ENCODE peak calls at places on chromosomes 1 and 21, in seven cellular contexts. B, P, O, Y, Z, L and Q are unnamed samples.

GRCh38 chr1:100382657-100383056 is 30.4 kb downstream of the CDC14A start:
- DNase-seq in B (no peak), P (no peak), O (no peak), Y (no peak), Z (no peak), L (no peak), Q (no peak)

GRCh38 chr1:222739465-222739864 is 2.5 kb downstream of the FAM177B start:
- DNase-seq in B (no peak), P (no peak), O (no peak), Y (no peak), Z (no peak), L (no peak), Q (no peak)

GRCh38 chr1:235011064-235011598 is 117.5 kb downstream of the TOMM20 start:
- DNase-seq in B (no peak), P (no peak), O (no peak), Y (peak), Z (no peak), L (no peak), Q (no peak)

GRCh38 chr21:45972716-45973474 is 8.7 kb upstream of the COL6A1 start:
- DNase-seq in B (no peak), P (peak), O (peak), Y (no peak), Z (peak), L (no peak), Q (peak)

GRCh38 chr1:230371923-230372703 is 54.0 kb downstream of the PGBD5 start:
- DNase-seq in B (no peak), P (no peak), O (no peak), Y (no peak), Z (no peak), L (no peak), Q (no peak)

GRCh38 chr1:184825571-184825970 is 70.9 kb upstream of the EDEM3 start:
- DNase-seq in B (no peak), P (no peak), O (no peak), Y (no peak), Z (no peak), L (no peak), Q (no peak)

GRCh38 chr1:153827168-153827964 is 52.2 kb downstream of the SLC27A3 start:
- DNase-seq in B (no peak), P (no peak), O (peak), Y (no peak), Z (no peak), L (no peak), Q (no peak)

GRCh38 chr1:108057536-108057935 is 92.6 kb upstream of the VAV3 start:
- DNase-seq in B (no peak), P (peak), O (peak), Y (no peak), Z (no peak), L (no peak), Q (peak)

GRCh38 chr1:56073206-56073605 is 506.2 kb downstream of the PLPP3 start:
- DNase-seq in B (no peak), P (no peak), O (no peak), Y (no peak), Z (no peak), L (no peak), Q (no peak)

GRCh38 chr1:43598622-43599021 is 51.3 kb upstream of the KDM4A start:
- DNase-seq in B (no peak), P (no peak), O (no peak), Y (no peak), Z (no peak), L (no peak), Q (no peak)

GRCh38 chr1:93199150-93199549 is 18.6 kb downstream of the CCDC18 start:
- DNase-seq in B (no peak), P (no peak), O (no peak), Y (no peak), Z (no peak), L (no peak), Q (no peak)

GRCh38 chr1:22210636-22211035 is 67.7 kb upstream of the WNT4 start:
- DNase-seq in B (no peak), P (no peak), O (no peak), Y (no peak), Z (no peak), L (no peak), Q (no peak)

GRCh38 chr1:145877923-145878486 is 7.7 kb downstream of the ANKRD35 start:
- DNase-seq in B (peak), P (no peak), O (no peak), Y (no peak), Z (no peak), L (no peak), Q (peak)

GRCh38 chr1:197178998-197179397 is 32.5 kb upstream of the ASPM start:
- DNase-seq in B (peak), P (no peak), O (no peak), Y (no peak), Z (no peak), L (no peak), Q (no peak)

GRCh38 chr1:32180186-32181060 is 948 bp downstream of the TXLNA start:
- DNase-seq in B (peak), P (peak), O (peak), Y (peak), Z (peak), L (no peak), Q (peak)

GRCh38 chr1:176049582-176049981 is 157.5 kb downstream of the COP1 start:
- DNase-seq in B (no peak), P (no peak), O (no peak), Y (no peak), Z (peak), L (no peak), Q (no peak)

GRCh38 chr1:176617881-176618280 is 154.9 kb downstream of the PAPPA2 start:
- DNase-seq in B (no peak), P (no peak), O (peak), Y (no peak), Z (no peak), L (no peak), Q (no peak)

GRCh38 chr1:17795081-17795809 is 40.1 kb downstream of the ACTL8 start:
- DNase-seq in B (no peak), P (no peak), O (no peak), Y (peak), Z (no peak), L (no peak), Q (peak)
- TF ChIP-seq EZH2phosphoT487 in B (no peak), P (no peak), O (no peak), Y (no peak), Z (no peak), L (no peak), Q (no peak)

GRCh38 chr1:227883641-227884301 is 64.0 kb downstream of the WNT9A start:
- DNase-seq in B (no peak), P (no peak), O (no peak), Y (no peak), Z (no peak), L (no peak), Q (no peak)
- TF ChIP-seq EZH2phosphoT487 in B (no peak), P (no peak), O (no peak), Y (no peak), Z (no peak), L (no peak), Q (no peak)

DNA sequence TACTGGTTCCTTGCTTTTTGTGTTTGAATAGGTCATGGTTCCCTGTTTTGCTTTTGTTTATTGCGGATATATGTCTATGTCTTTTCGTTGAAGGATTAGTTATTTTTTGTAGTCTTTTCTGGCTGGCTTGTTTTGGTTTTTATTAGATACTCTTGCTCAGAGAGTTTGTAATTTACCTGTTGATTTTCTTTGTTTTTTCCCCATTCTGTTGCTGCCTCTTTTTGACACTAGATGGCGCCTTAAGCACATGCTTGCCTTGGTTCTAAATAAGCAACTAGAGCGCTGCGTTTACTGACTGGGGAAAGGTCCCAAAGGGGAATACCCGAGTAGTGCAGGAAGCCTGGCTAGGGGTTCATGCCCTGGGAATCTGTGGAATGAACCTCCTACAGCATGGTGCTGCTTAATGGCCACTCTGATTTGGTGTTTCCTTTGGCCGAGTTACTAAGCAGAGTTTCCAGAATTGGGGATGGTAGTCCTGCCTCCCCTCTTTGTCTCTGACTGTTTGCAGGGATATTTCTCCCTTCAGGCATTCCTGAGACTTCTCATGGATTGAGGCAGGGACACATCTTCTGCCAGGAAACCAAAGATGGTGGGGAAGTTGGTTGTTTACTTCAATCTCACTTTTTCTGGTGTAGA is 143.2 kb downstream of the PTPRU start:
- DNase-seq in B (peak), P (peak), O (peak), Y (peak), Z (peak), L (peak), Q (no peak)
- TF ChIP-seq EZH2phosphoT487 in B (no peak), P (no peak), O (no peak), Y (no peak), Z (no peak), L (no peak), Q (no peak)

GRCh38 chr1:1613509-1614082 is 1.7 kb upstream of the MIB2 start:
- DNase-seq in B (no peak), P (no peak), O (no peak), Y (no peak), Z (no peak), L (no peak), Q (no peak)

GRCh38 chr1:1615256-1616044 is at the start of gene MIB2:
- DNase-seq in B (peak), P (peak), O (peak), Y (peak), Z (peak), L (peak), Q (peak)

GRCh38 chr1:1614954-1615255 is 395 bp upstream of the MIB2 start:
- DNase-seq in B (no peak), P (no peak), O (no peak), Y (no peak), Z (no peak), L (no peak), Q (no peak)

GRCh38 chr1:1616045-1616821 is 933 bp downstream of the MIB2 start:
- DNase-seq in B (peak), P (peak), O (no peak), Y (no peak), Z (peak), L (no peak), Q (peak)

GRCh38 chr1:1614204-1614953 is 921 bp upstream of the MIB2 start:
- DNase-seq in B (peak), P (no peak), O (no peak), Y (no peak), Z (no peak), L (no peak), Q (peak)
- TF ChIP-seq EZH2phosphoT487 in B (no peak), P (no peak), O (no peak), Y (no peak), Z (no peak), L (no peak), Q (no peak)

GRCh38 chr1:26923711-26924110 is 2.2 kb downstream of the NUDC start:
- DNase-seq in B (peak), P (no peak), O (no peak), Y (no peak), Z (no peak), L (no peak), Q (no peak)
- TF ChIP-seq EZH2phosphoT487 in B (no peak), P (no peak), O (no peak), Y (no peak), Z (no peak), L (no peak), Q (no peak)

GRCh38 chr1:47630346-47630745 is 192.5 kb downstream of the FOXD2 start:
- DNase-seq in B (no peak), P (no peak), O (no peak), Y (no peak), Z (no peak), L (no peak), Q (no peak)

GRCh38 chr1:47627471-47628370 is 189.9 kb downstream of the FOXD2 start:
- DNase-seq in B (no peak), P (no peak), O (no peak), Y (no peak), Z (peak), L (no peak), Q (no peak)

GRCh38 chr1:47629201-47629600 is 191.4 kb downstream of the FOXD2 start:
- DNase-seq in B (no peak), P (no peak), O (no peak), Y (no peak), Z (no peak), L (no peak), Q (no peak)

GRCh38 chr1:47624531-47624930 is 186.7 kb downstream of the FOXD2 start:
- DNase-seq in B (peak), P (peak), O (peak), Y (peak), Z (no peak), L (peak), Q (peak)

DNA sequence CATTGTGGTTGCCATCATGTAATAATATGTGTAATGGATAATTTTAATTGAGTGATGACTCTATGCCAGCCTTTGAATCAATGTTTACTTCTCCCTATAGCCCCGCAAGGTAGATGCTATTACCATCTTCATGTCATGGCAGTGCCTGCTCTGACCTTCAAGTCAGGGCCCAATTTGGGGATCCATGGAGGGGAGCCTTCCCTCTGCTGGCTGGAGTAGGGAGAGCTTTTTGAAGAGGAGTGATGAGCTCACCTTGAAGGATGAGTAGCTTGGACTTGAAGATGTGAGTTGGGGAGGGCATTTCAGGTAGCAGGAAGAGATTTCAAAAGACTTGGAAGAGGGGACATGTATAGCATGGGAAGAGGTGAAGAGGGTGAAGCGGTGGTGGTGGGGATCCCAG is 189.2 kb downstream of the FOXD2 start:
- DNase-seq in B (no peak), P (peak), O (peak), Y (no peak), Z (no peak), L (no peak), Q (no peak)
- TF ChIP-seq EZH2phosphoT487 in B (no peak), P (no peak), O (no peak), Y (no peak), Z (no peak), L (no peak), Q (no peak)

DNA sequence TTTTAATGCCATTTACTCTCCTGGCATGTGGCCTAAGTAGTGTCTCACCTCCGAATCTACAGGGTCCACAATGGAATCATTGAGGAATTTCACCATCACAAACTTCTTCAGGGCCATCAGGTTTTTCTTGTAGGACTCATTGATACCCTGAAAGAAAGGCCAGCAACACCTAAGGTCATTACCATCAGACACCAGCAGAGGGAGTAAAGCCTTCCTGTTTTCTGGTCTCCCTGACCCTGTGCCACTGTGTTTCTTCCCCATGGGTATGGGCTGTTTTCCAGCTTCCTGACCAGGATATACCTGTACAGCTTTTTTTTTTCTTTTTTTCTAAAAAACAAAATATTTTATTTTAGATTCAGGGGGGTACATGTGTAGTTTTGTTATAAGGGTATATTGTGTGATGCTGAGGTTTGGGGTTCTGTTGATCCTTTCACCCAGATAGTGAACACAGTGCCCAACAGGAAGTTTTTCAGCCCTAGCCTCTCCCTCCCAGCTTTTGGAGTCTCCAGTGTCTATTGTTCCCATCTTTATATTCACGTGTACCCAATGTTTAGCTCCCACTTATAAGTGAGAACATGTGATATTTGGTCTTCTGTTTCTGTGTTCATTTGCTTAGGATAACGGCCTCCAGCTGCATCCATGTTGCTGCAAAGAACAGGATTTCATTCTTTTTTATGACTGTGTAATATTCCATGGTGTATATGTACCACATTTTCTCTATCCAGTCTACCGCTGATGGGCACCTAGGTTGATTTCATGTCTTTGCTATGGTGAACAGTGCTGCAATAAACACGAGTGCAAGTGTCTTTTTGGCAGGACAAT is 18.3 kb downstream of the PPT1 start:
- DNase-seq in B (peak), P (peak), O (peak), Y (peak), Z (peak), L (peak), Q (peak)
- TF ChIP-seq EZH2phosphoT487 in B (no peak), P (no peak), O (no peak), Y (no peak), Z (no peak), L (no peak), Q (no peak)

DNA sequence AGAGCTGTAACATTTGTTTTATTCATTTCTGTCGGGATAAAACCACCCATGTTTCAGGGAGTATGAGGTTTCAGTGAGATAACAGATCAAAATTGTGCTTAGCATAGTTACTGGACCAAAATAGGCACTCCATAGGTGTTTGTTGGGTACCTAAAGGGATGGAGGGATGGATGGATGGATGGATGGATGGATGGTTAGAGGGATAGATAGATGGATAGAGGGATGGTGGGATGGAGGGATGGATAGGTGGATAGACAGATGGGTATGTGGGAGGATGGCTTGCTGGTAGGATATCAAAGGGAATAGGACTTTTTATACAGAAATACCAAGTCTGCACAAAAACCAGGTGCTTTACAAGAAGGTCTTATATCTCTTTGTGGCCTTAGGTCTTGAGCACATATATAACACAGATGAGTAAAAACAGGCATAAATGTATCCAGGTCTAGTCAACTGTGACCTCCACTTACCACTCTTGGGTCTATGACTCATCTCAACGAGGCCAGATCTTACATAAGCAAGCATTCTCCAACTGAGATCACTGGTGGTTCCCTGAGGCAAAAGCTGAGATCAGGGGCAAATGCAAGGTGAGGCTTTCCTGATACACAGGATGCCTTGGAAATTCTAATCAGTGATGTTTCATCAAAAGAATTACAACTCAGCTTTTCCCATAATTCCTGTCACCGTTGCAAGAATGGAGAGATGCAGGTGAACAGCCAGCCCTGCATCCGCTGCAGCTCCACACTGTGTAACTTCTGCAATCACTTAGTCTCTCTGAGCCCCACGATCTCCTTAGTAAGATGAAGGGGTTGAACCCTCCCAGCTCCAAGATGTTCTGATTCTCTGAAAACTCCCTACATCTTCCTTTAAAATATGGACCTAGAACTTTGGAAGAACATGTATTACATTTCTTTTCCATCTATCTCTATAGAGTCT is 32.0 kb downstream of the PTAFR start:
- DNase-seq in B (peak), P (no peak), O (no peak), Y (peak), Z (no peak), L (no peak), Q (no peak)
- TF ChIP-seq EZH2phosphoT487 in B (no peak), P (no peak), O (no peak), Y (no peak), Z (no peak), L (no peak), Q (no peak)

GRCh38 chr1:75203415-75204277 is 69.5 kb downstream of the LHX8 start:
- DNase-seq in B (peak), P (peak), O (peak), Y (peak), Z (peak), L (peak), Q (peak)
- TF ChIP-seq EZH2phosphoT487 in B (no peak), P (no peak), O (no peak), Y (no peak), Z (no peak), L (no peak), Q (no peak)

DNA sequence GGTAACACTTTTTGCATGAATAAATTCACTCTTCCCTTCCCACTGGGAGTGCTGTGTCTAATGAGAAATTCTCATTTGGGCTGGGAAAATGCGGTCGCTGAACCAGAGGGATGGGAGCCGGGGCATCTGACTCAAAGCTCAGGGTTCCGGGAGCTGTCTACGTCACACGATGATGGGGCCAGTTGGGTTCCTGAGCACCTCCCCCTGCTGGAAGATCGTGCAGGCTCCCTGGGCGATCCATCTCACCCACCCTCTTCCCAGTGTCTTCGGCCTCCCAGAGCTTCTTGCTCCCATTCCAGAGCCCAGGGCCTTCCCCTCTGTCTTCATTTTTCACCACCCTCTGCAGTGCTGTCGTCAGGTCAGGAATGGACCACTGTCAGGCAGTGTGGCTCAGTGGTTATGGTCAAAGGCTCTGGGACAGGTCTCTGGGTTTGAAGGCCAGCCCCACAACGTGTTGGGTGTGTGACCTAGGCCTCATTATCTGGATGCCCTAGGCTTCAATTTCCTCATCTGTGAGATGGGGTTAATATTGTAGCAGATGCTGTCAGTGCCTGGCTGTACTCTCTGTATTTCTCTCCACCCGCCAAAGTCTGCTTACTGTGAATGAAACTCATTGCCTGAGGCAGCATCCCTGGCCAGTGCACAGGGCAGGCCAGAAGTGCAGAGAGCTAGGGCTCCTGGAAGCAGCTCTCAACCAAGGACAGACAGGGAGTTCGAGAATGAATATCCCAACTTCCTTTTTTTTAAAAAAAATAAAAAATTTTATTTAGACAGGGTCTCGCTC is 31.8 kb downstream of the IGSF21 start:
- DNase-seq in B (no peak), P (peak), O (peak), Y (no peak), Z (peak), L (no peak), Q (no peak)
- TF ChIP-seq EZH2phosphoT487 in B (no peak), P (no peak), O (no peak), Y (no peak), Z (no peak), L (no peak), Q (no peak)